ENCODE peak calls at places on chromosomes 1 and 21, in nine cellular contexts. H is RWPE1, L is heart right ventricle, E is endothelial cell, W is neural crest cell, M is progenitor cell of endocrine pancreas, D is H9, B is spleen, X is nephron progenitor cell. P is an unnamed sample.
A peak's percentile ranks its signal among the peaks of the same experiment; 100 is the strongest.

GRCh38 chr21:28758042-28758882 is 234.4 kb downstream of the LTN1 start:
- DNase-seq in M (no peak), E (no peak), W (no peak), L (no peak), X (no peak), D (no peak), H (no peak), B (no peak), P (no peak)

GRCh38 chr1:243798726-243799125 is 51.3 kb downstream of the AKT3 start:
- DNase-seq in L (no peak), X (no peak), W (no peak), E (no peak), B (no peak), H (peak; percentile 72), M (no peak), D (no peak), P (no peak)

GRCh38 chr1:201213106-201213770 is 22.6 kb downstream of the IGFN1 start:
- DNase-seq in M (no peak), W (no peak), L (no peak), D (no peak), X (no peak), E (no peak), H (no peak), B (peak; percentile 45), P (no peak)

GRCh38 chr1:14238472-14239059 is 359.9 kb upstream of the KAZN start:
- DNase-seq in M (no peak), X (no peak), D (no peak), W (no peak), H (no peak), L (peak; percentile 7), E (no peak), B (no peak), P (no peak)

GRCh38 chr1:116738673-116739370 is 15.4 kb upstream of the CD2 start:
- DNase-seq in L (no peak), B (peak; percentile 66), X (no peak), E (no peak), D (no peak), W (no peak), H (no peak), M (no peak), P (peak; percentile 76)

GRCh38 chr1:156748670-156749428 is 2.6 kb downstream of the HDGF start:
- DNase-seq in M (no peak), X (no peak), H (no peak), D (no peak), B (no peak), L (peak; percentile 68), W (no peak), E (no peak), P (no peak)

GRCh38 chr1:8137406-8138244 is 111.5 kb upstream of the ERRFI1 start:
- DNase-seq in H (peak; percentile 74), D (no peak), B (no peak), L (peak; percentile 44), X (peak; percentile 18), W (no peak), M (no peak), E (no peak), P (no peak)

GRCh38 chr1:115838426-115838804 is 2.5 kb downstream of the NHLH2 start:
- DNase-seq in M (no peak), D (peak; percentile 55), W (no peak), B (no peak), L (no peak), E (peak; percentile 30), X (peak; percentile 44), H (no peak), P (no peak)

GRCh38 chr1:201504179-201504631 is 2.7 kb downstream of the CSRP1 start:
- DNase-seq in M (no peak), E (no peak), W (no peak), X (no peak), B (no peak), L (no peak), D (no peak), H (no peak), P (no peak)

GRCh38 chr1:39425634-39426033 is 65.8 kb upstream of the BMP8A start:
- DNase-seq in X (no peak), E (no peak), H (no peak), D (no peak), L (no peak), B (no peak), W (no peak), M (no peak), P (no peak)

GRCh38 chr1:46131093-46131492 is 1.3 kb downstream of the PIK3R3 start:
- DNase-seq in L (no peak), W (no peak), B (no peak), M (no peak), X (no peak), H (peak; percentile 31), E (no peak), D (no peak), P (no peak)

GRCh38 chr21:39579734-39580332 is 32.9 kb upstream of the B3GALT5 start:
- DNase-seq in W (no peak), M (no peak), X (no peak), B (no peak), E (no peak), D (no peak), L (no peak), H (no peak), P (no peak)

GRCh38 chr1:169933999-169934725 is 40.5 kb upstream of the SCYL3 start:
- DNase-seq in M (no peak), L (no peak), W (no peak), E (no peak), X (no peak), B (no peak), D (no peak), H (no peak), P (no peak)

GRCh38 chr1:1788646-1789431 is 10.6 kb upstream of the NADK start:
- DNase-seq in E (peak; percentile 32), M (no peak), X (no peak), W (no peak), L (no peak), D (peak; percentile 58), B (no peak), H (no peak), P (no peak)
- TF ChIP-seq CTCF in E (peak; percentile 31), M (peak; percentile 44), X (no peak), W (peak; percentile 47), L (peak; percentile 29), D (peak; percentile 69), B (peak; percentile 17), H (peak; percentile 30), P (peak; percentile 55)

GRCh38 chr1:214318956-214319355 is 38.0 kb downstream of the SMYD2 start:
- DNase-seq in E (no peak), L (no peak), M (no peak), W (no peak), H (no peak), D (no peak), X (no peak), B (peak; percentile 73), P (no peak)

GRCh38 chr1:214317300-214317699 is 36.3 kb downstream of the SMYD2 start:
- DNase-seq in M (no peak), X (no peak), B (no peak), H (no peak), E (no peak), D (peak; percentile 85), W (no peak), L (no peak), P (no peak)

GRCh38 chr1:214316597-214316996 is 35.6 kb downstream of the SMYD2 start:
- DNase-seq in D (peak; percentile 86), H (no peak), M (no peak), E (no peak), X (no peak), B (no peak), L (peak; percentile 50), W (no peak), P (no peak)

GRCh38 chr1:214318356-214318755 is 37.4 kb downstream of the SMYD2 start:
- DNase-seq in M (no peak), H (no peak), D (no peak), W (no peak), L (no peak), B (no peak), E (no peak), X (no peak), P (no peak)

DNA sequence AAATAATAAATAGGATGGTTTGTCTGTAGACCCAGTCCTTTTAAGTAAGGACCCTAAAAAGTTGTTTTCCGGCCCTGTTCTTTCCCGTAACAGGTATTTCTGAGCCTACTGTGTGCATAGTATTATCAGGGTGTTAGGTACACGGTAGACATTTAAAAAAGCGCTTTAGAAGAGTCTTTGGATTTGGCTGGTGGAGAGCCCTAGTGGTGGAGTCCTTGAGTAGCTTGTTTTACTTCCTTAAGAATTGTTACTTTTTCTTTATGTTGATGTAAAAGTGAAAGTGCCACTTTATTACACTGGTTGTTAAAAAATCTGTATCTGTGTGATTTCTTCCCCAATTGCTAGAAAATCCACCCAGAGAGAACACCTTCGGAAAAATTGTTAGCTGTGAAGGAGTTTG is 36.8 kb downstream of the SMYD2 start:
- DNase-seq in X (no peak), D (no peak), W (no peak), L (no peak), M (no peak), E (no peak), B (no peak), H (no peak), P (no peak)
- TF ChIP-seq CTCF in X (peak; percentile 10), D (peak; percentile 55), W (peak; percentile 29), L (peak; percentile 17), M (no peak), E (no peak), B (no peak), H (no peak), P (no peak)

DNA sequence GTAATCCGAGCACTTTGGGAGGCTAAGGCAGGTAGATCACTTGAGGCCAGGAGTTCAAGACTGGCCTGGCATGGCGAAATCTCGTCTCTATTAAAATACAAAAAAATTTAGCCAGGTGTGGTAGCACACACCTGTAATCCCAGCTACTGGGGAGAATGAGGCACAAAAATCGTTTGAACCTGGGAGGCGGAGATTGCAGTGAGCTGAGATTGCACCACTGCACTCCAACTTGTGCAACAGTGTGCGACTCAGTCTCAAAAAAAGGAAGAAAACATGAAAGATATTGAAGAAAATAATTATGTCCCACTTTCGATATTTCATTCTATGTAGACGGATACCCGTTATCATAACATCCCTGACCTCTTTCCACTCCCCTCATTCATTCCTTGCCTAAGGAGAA is 19.2 kb downstream of the TUT4 start:
- DNase-seq in M (no peak), W (no peak), D (no peak), H (no peak), L (no peak), X (no peak), B (no peak), E (no peak), P (no peak)
- TF ChIP-seq CTCF in M (no peak), W (no peak), D (no peak), H (no peak), L (no peak), X (no peak), B (no peak), E (no peak), P (no peak)

GRCh38 chr1:35443768-35444518 is 113.3 kb downstream of the KIAA0319L start:
- DNase-seq in E (no peak), B (no peak), X (no peak), L (no peak), D (peak; percentile 43), H (no peak), W (no peak), M (no peak), P (no peak)
- TF ChIP-seq CTCF in E (no peak), B (no peak), X (no peak), L (no peak), D (peak; percentile 55), H (no peak), W (peak; percentile 25), M (no peak), P (peak; percentile 22)

DNA sequence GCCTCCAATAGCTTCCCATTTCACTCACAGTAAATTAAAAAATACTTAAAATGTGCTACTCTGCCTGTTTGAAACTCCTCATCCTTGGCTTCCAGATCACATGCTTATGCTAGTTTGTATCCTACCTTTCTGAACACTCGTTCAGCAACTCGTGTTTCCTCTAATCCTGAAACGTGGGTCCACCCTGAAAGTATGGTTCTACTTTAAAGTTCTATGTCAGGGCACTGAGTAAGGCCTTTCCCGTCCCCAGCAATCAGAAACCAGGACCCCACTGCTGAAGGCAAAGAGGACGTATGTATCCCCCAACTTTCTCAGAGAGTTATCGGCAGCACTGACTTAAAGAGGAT is 419 bp upstream of the TSEN15 start:
- DNase-seq in M (no peak), X (no peak), B (no peak), W (no peak), H (peak; percentile 10), L (no peak), E (no peak), D (no peak), P (no peak)
- TF ChIP-seq CTCF in M (no peak), X (no peak), B (no peak), W (no peak), H (no peak), L (no peak), E (no peak), D (no peak), P (no peak)